ENCODE peak calls at places on chromosomes 4 and X, in four cellular contexts. L, J, U and N are unnamed samples.

GRCh38 chrX:53071604-53072417 is 10.4 kb upstream of the TSPYL2 start:
- DNase-seq in U (peak; percentile 55), J (peak; percentile 57), L (peak; percentile 46), N (peak; percentile 50)

GRCh38 chr4:65120287-65120686 is 550.0 kb downstream of the EPHA5 start:
- DNase-seq in L (no peak), U (no peak), J (no peak), N (no peak)

GRCh38 chr4:85565761-85566480 is 91.0 kb downstream of the ARHGAP24 start:
- DNase-seq in U (no peak), J (no peak), L (peak; percentile 32), N (no peak)

GRCh38 chr4:67327245-67327860 is 217.9 kb downstream of the CENPC start:
- DNase-seq in L (peak; percentile 9), U (peak; percentile 78), J (peak; percentile 64), N (peak; percentile 32)

GRCh38 chr4:84238247-84239090 is 260.6 kb downstream of the NKX6-1 start:
- DNase-seq in J (no peak), L (no peak), U (no peak), N (no peak)

GRCh38 chrX:65196758-65197371 is 220.6 kb upstream of the ZC4H2 start:
- DNase-seq in J (peak; percentile 79), U (no peak), L (no peak), N (no peak)

GRCh38 chrX:135213200-135213844 is 38.5 kb upstream of the ETDA start:
- DNase-seq in L (no peak), U (no peak), J (no peak), N (no peak)

GRCh38 chr4:164212134-164212533 is 541.8 kb upstream of the SMIM31 start:
- DNase-seq in U (no peak), J (no peak), L (no peak), N (no peak)

GRCh38 chr4:88866862-88867550 is 169.4 kb upstream of the NAP1L5 start:
- DNase-seq in U (no peak), L (no peak), J (no peak), N (no peak)

GRCh38 chr4:185560316-185560715 is 25.0 kb upstream of the PDLIM3 start:
- DNase-seq in L (no peak), J (no peak), U (no peak), N (no peak)

GRCh38 chrX:40174594-40175415 is 77.0 kb upstream of the BCOR start:
- DNase-seq in L (no peak), J (peak; percentile 22), U (no peak), N (no peak)

GRCh38 chrX:134024686-134025377 is 39.4 kb upstream of the GPC3 start:
- DNase-seq in J (no peak), U (no peak), L (no peak), N (no peak)

GRCh38 chr4:146159384-146160058 is 16.0 kb upstream of the LSM6 start:
- DNase-seq in U (no peak), L (no peak), J (no peak), N (no peak)

GRCh38 chr4:32790803-32791202 is 2070.6 kb downstream of the PCDH7 start:
- DNase-seq in J (no peak), U (no peak), L (no peak), N (no peak)

GRCh38 chr4:62901101-62901500 is 1508.1 kb downstream of the TECRL start:
- DNase-seq in J (peak; percentile 1), U (no peak), L (no peak), N (no peak)

GRCh38 chr4:101956068-101956805 is 165.7 kb downstream of the BANK1 start:
- DNase-seq in L (no peak), J (no peak), U (no peak), N (no peak)

DNA sequence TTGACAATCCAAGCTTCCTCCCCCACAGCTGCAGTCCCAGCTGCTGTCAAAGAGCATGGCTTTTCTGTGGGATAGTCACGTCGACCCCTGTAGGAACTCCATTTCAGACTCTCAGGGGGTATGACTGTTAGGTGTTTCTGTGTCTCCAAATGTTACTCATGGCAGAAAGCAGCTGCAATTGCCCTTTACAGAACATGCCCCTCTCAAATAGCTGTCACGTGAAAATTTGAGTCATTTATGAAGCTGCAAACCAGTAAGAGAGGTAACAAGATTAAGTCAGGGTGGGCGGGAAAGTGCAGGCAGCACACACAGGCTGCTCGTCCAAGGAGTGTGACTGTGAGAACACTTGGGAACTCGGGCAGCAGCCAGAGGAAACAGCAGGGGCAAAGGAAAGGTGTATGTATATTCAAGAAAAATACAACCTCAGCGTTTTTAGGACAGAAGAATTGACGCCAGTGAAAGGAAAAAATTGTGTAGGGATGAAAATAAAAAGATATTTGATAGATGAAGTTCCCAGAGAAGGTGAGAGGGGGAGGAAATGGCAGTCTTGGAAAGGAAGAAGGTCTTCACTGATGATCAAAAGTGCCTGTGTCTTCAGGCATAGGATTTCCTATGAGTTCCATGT is 66.5 kb upstream of the TMEM184C start:
- DNase-seq in L (peak; percentile 24), U (no peak), J (no peak), N (no peak)
- TF ChIP-seq CEBPB in L (no peak), U (no peak), J (no peak), N (no peak)

GRCh38 chrX:74421181-74422028 is at the start of gene SLC16A2:
- DNase-seq in J (no peak), L (no peak), U (no peak), N (no peak)
- TF ChIP-seq REST in J (no peak), L (no peak), U (no peak), N (no peak)

DNA sequence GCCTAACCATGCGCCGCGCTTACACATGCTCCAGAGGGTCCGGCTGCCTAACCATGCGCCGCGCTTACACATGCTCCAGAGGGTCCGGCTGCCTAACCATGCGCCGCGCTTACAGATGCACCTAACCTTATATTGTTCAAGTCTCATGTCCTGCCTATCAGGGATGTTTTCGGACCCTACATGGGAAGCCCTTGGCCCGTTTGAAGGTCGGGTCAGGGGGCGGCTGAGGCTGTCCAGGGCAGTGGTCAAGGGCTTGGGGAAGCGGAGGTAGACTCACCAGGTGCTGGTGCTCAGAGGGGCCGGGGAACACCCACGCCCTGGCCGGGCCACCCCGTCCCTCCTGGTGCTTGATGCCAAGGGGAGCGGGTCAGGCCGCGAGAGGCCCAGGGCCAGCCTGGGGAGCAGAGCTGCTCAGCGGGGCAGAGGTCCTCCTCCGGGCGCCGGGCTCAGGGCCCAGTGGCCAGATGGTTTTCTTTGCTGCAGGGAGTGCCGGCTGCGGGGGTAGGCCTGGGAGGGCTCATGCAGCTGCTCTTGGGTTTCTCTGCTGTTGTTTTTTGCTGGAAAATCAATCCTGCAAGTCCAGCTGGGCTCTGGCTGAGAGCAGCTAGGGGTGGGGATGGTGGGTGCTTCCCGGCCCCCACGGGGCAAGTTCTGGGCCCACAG is 35.4 kb upstream of the SPON2 start:
- DNase-seq in L (no peak), J (no peak), U (no peak), N (no peak)
- TF ChIP-seq POLR2AphosphoS5 in L (no peak), J (no peak), U (no peak), N (no peak)

GRCh38 chrX:153573999-153574398 is 24.9 kb downstream of the CCNQ start:
- DNase-seq in L (no peak), J (no peak), U (peak; percentile 20), N (no peak)

GRCh38 chrX:153571159-153571908 is 27.6 kb downstream of the CCNQ start:
- DNase-seq in J (no peak), L (no peak), U (no peak), N (no peak)

GRCh38 chrX:153576239-153576870 is 22.6 kb downstream of the CCNQ start:
- DNase-seq in U (no peak), L (no peak), J (no peak), N (no peak)

GRCh38 chrX:153569475-153569874 is 29.5 kb downstream of the CCNQ start:
- DNase-seq in L (no peak), J (peak; percentile 5), U (peak; percentile 39), N (no peak)

GRCh38 chrX:153572601-153573000 is 26.3 kb downstream of the CCNQ start:
- DNase-seq in U (no peak), L (no peak), J (no peak), N (no peak)
- TF ChIP-seq CEBPB in U (no peak), L (no peak), J (no peak), N (no peak)

GRCh38 chr4:150056569-150056968 is 21.7 kb upstream of the DCLK2 start:
- DNase-seq in U (no peak), L (no peak), J (no peak), N (no peak)
- TF ChIP-seq REST in U (no peak), L (no peak), J (no peak), N (no peak)

GRCh38 chr4:98283219-98284199 is 22.3 kb downstream of the RAP1GDS1 start:
- DNase-seq in U (no peak), L (no peak), J (peak; percentile 18), N (no peak)
- TF ChIP-seq POLR2AphosphoS5 in U (no peak), L (no peak), J (no peak), N (no peak)

GRCh38 chr4:152554742-152555141 is 18.9 kb upstream of the FBXW7 start:
- DNase-seq in U (no peak), J (no peak), L (no peak), N (no peak)
- TF ChIP-seq CEBPB in U (no peak), J (no peak), L (no peak), N (no peak)

DNA sequence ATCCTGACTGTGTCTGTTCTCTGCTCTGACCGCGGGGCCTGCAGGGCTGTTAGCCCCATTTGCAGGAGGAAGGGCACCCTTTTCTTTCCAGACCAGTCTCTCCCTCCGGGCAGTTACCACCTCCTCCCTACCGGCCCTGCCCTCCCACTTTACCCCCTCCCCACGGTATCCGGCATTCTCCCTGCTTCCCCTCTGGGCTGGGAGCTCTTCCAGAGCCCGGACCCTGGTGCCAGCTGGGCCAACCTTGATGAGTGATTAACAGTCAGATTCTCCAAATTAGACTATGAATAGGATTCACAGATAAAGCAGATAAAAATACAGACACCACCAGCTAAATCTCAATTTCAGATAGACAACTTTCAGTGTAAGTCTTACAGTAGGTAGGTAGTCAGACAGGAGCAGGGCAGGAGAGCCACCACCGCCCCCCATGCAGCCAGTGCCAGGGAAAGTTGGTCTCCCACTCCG is 23.4 kb upstream of the WFS1 start:
- DNase-seq in U (no peak), L (no peak), J (no peak), N (no peak)
- TF ChIP-seq REST in U (no peak), L (no peak), J (no peak), N (no peak)

DNA sequence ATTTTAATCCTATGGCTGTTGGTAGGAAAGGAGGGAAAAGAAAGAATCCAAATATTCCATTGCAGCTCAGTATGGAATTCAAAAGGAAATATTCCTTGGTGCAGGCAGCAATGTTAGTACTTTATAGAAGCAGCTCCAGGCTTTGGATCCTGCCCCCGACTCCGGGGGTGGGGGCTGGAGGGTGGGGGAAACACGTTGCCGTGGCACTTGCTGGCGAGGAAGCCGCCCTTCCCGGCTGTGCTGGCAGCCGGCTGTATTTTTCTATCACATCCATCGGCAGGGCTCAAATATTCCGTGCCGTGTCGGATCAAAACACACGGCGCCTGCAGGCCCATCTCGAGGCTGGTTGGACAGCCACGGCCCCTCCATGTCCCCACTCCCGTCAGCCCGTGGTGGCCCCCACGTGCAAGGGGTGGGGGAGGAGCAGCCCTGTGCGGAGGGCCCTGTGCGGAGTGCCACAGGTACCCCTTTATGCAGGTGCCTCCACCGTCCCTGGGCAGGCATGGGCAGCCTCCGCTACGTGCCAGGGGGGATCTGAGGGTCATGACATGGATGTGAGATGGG is 5.8 kb downstream of the ADRA2C start:
- DNase-seq in L (no peak), U (no peak), J (no peak), N (no peak)
- TF ChIP-seq POLR2AphosphoS5 in L (no peak), U (no peak), J (no peak), N (no peak)